ENCODE peak calls at places on chromosomes 11 and 22, in four cellular contexts. N is A549, X is HepG2, B is K562. T is an unnamed sample.

GRCh38 chr22:50569896-50570535 is 7.3 kb upstream of the SYCE3 start:
- DNase-seq in N (no peak), X (no peak), B (no peak), T (no peak)

GRCh38 chr11:76553554-76554476 is 109.0 kb downstream of the EMSY start:
- DNase-seq in N (no peak), X (no peak), B (no peak), T (no peak)

GRCh38 chr11:72924568-72925190 is 110.5 kb downstream of the ATG16L2 start:
- DNase-seq in N (peak), X (peak), B (no peak), T (no peak)

GRCh38 chr11:124788521-124788920 is 11.7 kb downstream of the MSANTD2 start:
- DNase-seq in N (no peak), X (no peak), B (no peak), T (no peak)

GRCh38 chr22:29145321-29146072 is 60.2 kb upstream of the EMID1 start:
- DNase-seq in N (no peak), X (no peak), B (no peak), T (peak)

GRCh38 chr11:79156031-79156430 is 284.8 kb downstream of the TENM4 start:
- DNase-seq in N (no peak), X (no peak), B (no peak), T (no peak)

GRCh38 chr11:122069946-122070345 is 46.1 kb downstream of the BLID start:
- DNase-seq in N (peak), X (peak), B (no peak), T (no peak)

GRCh38 chr11:3837793-3838192 is 3.0 kb downstream of the RHOG start:
- DNase-seq in N (no peak), X (no peak), B (peak), T (no peak)

GRCh38 chr22:40510965-40511364 is 125.6 kb downstream of the MRTFA start:
- DNase-seq in N (no peak), X (no peak), B (no peak), T (no peak)

GRCh38 chr11:5600374-5600851 is 4.0 kb downstream of the TRIM6 start:
- DNase-seq in N (peak), X (peak), B (peak), T (peak)

GRCh38 chr11:35139883-35140282 is 912 bp downstream of the CD44 start:
- DNase-seq in N (no peak), X (no peak), B (no peak), T (no peak)

GRCh38 chr11:68036141-68036716 is 2.6 kb upstream of the TCIRG1 start:
- DNase-seq in N (no peak), X (no peak), B (no peak), T (no peak)

GRCh38 chr22:25008666-25009065 is 56.1 kb downstream of the KIAA1671 start:
- DNase-seq in N (peak), X (no peak), B (no peak), T (no peak)

GRCh38 chr22:27846910-27847309 is 45.4 kb upstream of the MN1 start:
- DNase-seq in N (no peak), X (no peak), B (peak), T (peak)

GRCh38 chr11:119365071-119365591 is 16.4 kb downstream of the USP2 start:
- DNase-seq in N (no peak), X (no peak), B (no peak), T (no peak)

GRCh38 chr11:66432597-66432996 is 6.1 kb downstream of the MRPL11 start:
- DNase-seq in N (no peak), X (no peak), B (no peak), T (no peak)

GRCh38 chr11:66426314-66426713 is 5.5 kb downstream of the NPAS4 start:
- DNase-seq in N (no peak), X (no peak), B (no peak), T (no peak)

GRCh38 chr11:66428933-66429332 is 8.1 kb downstream of the NPAS4 start:
- DNase-seq in N (no peak), X (no peak), B (no peak), T (no peak)

DNA sequence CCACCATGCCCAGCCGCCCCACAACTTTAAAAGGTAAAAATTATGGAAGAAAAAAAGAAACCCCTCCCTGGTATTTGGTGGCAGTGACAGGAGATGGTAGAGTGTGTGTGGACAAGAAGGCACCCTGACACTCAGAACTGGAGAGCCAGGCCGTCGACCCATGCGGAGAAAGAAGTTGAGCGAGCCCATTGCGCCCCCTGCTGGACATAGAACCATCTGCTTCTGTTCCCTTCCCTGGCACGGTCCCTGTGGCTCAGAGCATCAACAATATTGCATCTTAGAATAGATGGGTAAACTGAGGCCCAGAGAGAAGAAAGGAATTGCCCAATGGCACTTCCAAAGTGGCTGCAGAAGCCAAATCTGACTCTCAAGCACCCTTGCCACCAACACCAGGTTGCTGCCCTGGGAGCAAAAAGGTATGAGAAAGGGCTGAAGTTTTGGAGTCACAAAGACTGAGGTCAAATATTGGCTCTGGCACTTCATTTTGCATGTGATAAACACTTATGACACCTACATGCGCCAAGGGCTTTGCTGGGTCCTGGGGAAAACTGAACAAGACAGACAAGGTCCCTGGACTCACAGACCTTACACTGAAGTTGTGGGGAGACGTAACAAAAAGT is 8.6 kb downstream of the MRPL11 start:
- DNase-seq in N (peak), X (peak), B (peak), T (peak)
- TF ChIP-seq RNF2 in N (no peak), X (no peak), B (no peak), T (no peak)

GRCh38 chr11:64745523-64746328 is 1.8 kb upstream of the RASGRP2 start:
- DNase-seq in N (peak), X (no peak), B (peak), T (peak)

GRCh38 chr11:64746486-64746885 is 2.5 kb upstream of the RASGRP2 start:
- DNase-seq in N (no peak), X (no peak), B (no peak), T (no peak)

GRCh38 chr11:64744544-64745218 is 739 bp upstream of the RASGRP2 start:
- DNase-seq in N (no peak), X (no peak), B (peak), T (no peak)

GRCh38 chr11:64743591-64744543 is at the start of gene RASGRP2:
- DNase-seq in N (peak), X (peak), B (peak), T (peak)

DNA sequence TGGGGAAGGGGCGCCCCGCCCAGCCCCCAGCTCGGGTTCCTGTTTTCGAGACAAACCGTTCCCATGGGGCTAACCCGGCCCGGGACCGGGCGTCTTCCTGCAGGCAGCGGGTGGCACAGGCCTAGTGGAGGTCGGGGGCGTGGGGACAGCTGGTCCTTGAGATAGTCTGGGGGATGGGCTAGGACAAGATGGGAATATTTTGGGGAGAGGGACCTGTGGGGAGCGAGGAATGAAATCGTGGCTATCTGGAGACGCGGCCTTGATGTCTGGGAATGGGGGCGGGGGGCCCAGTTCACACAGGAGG is 1.2 kb upstream of the RASGRP2 start:
- DNase-seq in N (no peak), X (no peak), B (no peak), T (no peak)
- TF ChIP-seq RNF2 in N (no peak), X (no peak), B (no peak), T (no peak)

GRCh38 chr11:17460406-17460805 is 16.2 kb downstream of the ABCC8 start:
- DNase-seq in N (no peak), X (no peak), B (no peak), T (no peak)

GRCh38 chr11:17458268-17458667 is 18.4 kb downstream of the ABCC8 start:
- DNase-seq in N (no peak), X (no peak), B (no peak), T (no peak)

GRCh38 chr11:17459211-17459610 is 17.4 kb downstream of the ABCC8 start:
- DNase-seq in N (no peak), X (no peak), B (no peak), T (no peak)

GRCh38 chr11:17463795-17464194 is 12.8 kb downstream of the ABCC8 start:
- DNase-seq in N (no peak), X (no peak), B (no peak), T (no peak)

GRCh38 chr11:17462940-17463339 is 13.7 kb downstream of the ABCC8 start:
- DNase-seq in N (no peak), X (no peak), B (peak), T (no peak)
- TF ChIP-seq RNF2 in N (no peak), X (no peak), B (no peak), T (no peak)

GRCh38 chr22:30315962-30316576 is 10.7 kb downstream of the TBC1D10A start:
- DNase-seq in N (no peak), X (no peak), B (no peak), T (no peak)
- TF ChIP-seq RNF2 in N (no peak), X (no peak), B (no peak), T (no peak)

GRCh38 chr11:22476589-22476988 is 138.4 kb downstream of the SLC17A6 start:
- DNase-seq in N (no peak), X (no peak), B (no peak), T (no peak)

GRCh38 chr11:22479986-22480740 is 142.0 kb downstream of the SLC17A6 start:
- DNase-seq in N (no peak), X (no peak), B (no peak), T (no peak)

GRCh38 chr11:22477312-22477711 is 139.1 kb downstream of the SLC17A6 start:
- DNase-seq in N (no peak), X (no peak), B (no peak), T (no peak)

GRCh38 chr11:22478169-22478568 is 140.0 kb downstream of the SLC17A6 start:
- DNase-seq in N (no peak), X (no peak), B (no peak), T (no peak)

DNA sequence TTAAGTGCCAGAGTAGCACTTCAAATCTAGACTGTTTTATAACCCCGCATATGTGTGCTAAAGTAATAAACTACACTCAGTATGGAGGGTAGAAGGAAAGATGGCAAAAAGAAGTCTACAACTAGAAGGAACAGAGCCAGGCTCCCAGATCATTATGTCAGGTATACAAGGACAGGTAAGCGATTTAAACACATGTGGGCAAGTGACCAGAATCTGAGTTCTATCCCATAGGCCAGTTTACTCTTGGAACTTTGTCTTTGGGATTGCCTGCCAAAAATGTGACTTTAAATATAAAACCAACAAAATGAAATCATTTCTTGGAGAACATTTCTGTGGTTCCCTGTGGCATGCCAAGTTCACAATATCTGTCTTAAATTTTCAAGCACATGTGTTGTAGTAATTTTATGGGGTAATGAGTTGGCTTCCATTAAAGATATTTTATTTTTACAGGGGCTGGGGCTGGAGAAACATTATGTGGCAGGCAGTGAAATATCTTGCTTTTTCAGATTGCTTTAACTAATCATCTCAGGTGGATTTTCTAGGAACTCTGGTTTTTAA is 141.0 kb downstream of the SLC17A6 start:
- DNase-seq in N (no peak), X (no peak), B (no peak), T (no peak)
- TF ChIP-seq RNF2 in N (no peak), X (no peak), B (no peak), T (no peak)

GRCh38 chr22:21761086-21761485 is 25.5 kb upstream of the YPEL1 start:
- DNase-seq in N (no peak), X (no peak), B (no peak), T (no peak)
- TF ChIP-seq RNF2 in N (no peak), X (no peak), B (no peak), T (no peak)

DNA sequence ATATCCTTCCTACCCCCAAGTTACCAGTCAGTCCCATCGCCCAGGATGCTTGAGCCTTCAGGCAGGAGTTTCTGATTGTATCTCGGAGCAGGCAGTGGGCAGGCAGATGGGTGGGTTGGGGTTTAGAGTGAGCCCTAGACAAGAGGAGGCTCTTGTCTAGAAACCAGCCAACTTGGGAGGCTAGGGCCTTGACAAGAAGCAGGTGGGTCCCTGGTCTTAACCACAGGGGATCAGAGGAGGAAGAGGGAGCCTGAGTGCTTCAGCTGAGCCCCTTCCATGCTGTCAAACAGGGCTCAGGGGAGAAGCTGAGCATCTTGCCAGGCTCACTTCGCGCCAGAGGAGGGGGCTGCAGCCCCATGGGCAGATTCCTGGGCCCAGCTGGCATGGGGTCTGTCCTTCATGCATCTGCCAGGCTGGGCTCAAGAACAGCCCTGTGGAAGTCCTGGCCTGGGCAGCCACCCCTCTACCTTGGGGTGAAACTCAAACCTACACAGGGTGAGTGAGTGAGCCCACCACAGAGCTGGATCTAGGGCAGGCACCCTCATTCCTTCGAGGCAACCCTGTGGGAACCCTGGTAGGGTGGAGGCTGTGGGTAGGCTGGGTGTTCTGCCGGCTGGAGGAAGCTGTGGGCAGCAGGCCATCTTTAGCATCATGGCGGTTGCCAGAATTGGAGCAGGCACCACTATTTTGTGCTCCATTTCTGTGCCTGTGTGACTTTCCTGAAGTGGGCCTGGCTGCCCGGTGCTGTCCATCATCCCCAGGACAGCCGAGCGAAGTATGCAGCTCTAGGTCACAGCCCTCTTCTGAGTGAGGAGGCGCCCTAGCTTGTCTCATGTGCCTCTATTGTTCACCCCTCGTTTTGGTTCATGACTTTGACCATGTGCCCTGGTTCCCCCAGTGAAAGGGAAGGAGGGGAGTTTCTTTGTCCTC is 108.1 kb downstream of the MORC2 start:
- DNase-seq in N (no peak), X (no peak), B (peak), T (no peak)
- TF ChIP-seq RNF2 in N (no peak), X (no peak), B (no peak), T (no peak)

DNA sequence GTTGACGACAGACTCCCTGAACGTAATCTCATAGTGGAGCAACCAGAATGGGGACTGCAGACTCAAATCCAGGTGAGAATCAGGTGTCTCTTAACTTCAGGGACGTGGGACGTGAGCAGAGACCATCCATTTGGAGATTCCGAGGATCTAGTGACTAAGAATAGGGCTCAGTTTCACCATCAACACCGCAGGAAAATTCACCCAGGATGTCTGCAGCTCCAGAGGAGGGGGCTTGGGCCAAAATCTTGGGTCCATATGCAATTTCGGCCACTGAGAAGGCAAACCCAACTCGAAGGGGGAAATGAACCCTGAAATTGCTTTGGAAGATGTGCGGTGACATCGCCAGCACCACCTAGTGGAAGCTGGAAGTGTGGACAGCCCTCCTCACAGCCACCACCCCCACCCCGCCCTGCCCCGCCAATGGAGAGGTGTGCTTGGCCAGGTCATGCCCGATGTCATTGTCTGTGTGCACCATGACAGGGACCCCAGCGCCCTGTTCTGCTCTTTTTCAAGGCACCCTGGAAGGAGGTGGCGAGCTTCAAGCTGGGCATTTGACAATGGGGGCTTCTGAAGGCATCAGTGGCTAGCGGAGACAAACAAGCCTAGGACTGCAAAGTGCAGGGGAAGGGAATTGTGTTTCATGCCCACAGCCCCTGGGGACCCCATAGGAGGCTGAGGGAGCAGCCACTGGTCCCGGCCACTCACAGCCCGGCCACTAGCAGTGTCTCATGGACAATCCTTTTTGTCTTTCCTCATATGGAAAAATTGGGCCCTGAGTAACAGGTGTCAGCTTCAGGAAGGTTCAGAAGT is 24.8 kb downstream of the APOL1 start:
- DNase-seq in N (peak), X (peak), B (peak), T (peak)
- TF ChIP-seq RNF2 in N (no peak), X (no peak), B (no peak), T (no peak)

DNA sequence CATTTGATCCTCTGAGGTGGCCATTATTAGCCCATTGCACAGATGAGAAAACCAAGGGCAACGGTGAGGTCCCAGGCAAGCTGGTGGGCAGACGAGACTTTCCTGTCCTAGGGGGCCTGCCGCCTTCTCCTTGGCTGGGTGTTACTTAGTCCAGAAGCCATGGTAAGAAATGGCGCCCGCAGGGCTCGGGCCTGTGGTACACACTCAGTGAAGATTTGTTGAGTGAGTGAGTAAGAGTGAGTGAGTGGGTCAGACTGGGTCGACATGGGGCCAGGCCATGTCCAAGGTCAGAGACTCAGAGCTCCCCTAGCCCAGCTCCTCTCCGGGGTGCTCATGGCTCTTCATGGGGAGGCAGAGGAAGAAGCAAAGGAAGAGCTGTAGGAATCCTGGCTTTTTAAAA is 36.0 kb downstream of the RASD2 start:
- DNase-seq in N (no peak), X (no peak), B (no peak), T (no peak)
- TF ChIP-seq RNF2 in N (no peak), X (no peak), B (no peak), T (no peak)

GRCh38 chr11:118212781-118213565 is 11.8 kb downstream of the JAML start:
- DNase-seq in N (no peak), X (no peak), B (no peak), T (no peak)

GRCh38 chr11:118212131-118212725 is 12.6 kb downstream of the JAML start:
- DNase-seq in N (no peak), X (peak), B (no peak), T (no peak)

GRCh38 chr11:118209037-118209436 is 15.8 kb downstream of the JAML start:
- DNase-seq in N (no peak), X (no peak), B (no peak), T (no peak)

GRCh38 chr11:118210323-118210722 is 14.5 kb downstream of the JAML start:
- DNase-seq in N (no peak), X (no peak), B (no peak), T (no peak)

DNA sequence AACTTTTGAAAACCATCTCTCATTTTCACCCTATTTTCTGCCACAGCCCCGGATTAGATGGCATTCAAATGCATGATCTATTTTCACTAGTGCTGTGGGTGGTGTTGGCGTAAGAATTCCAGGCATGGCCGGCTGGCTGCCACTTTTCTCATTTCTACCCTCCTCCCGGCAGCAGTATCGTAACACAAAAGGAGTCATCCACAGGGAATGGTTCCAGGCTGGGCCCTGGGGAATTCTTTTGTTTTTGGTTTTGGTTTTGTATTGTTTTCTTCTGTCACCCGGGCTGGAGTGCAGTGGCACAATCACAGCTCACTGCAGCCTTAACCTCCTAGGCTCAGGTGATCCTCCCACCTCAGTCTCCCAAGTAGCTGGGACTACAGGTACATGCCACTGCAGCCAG is 13.8 kb downstream of the JAML start:
- DNase-seq in N (no peak), X (no peak), B (no peak), T (peak)
- TF ChIP-seq RNF2 in N (no peak), X (no peak), B (no peak), T (no peak)